ENCODE peak calls at places on chromosomes 2 and 18, in ten cellular contexts. U is A549; S is heart left ventricle; X is prostate gland; V is fibroblast of lung; O is right lobe of liver; K is GM12878; Z is CD4-positive, CD25-positive, alpha-beta regulatory T cell; N is A673; L is PC-3. P is an unnamed sample.

GRCh38 chr2:17644997-17645715 is 104.7 kb downstream of the VSNL1 start:
- DNase-seq in U (no peak), S (no peak), X (no peak), V (peak; percentile 26), O (no peak), K (no peak), Z (no peak), N (no peak), L (no peak), P (no peak)

GRCh38 chr2:86249843-86250402 is 50.7 kb downstream of the MRPL35 start:
- DNase-seq in U (no peak), S (no peak), X (no peak), V (no peak), O (no peak), K (peak; percentile 52), Z (no peak), N (no peak), L (no peak), P (no peak)

GRCh38 chr2:169755083-169755870 is 21.6 kb downstream of the KLHL23 start:
- DNase-seq in U (no peak), S (no peak), X (no peak), V (no peak), O (no peak), K (no peak), Z (no peak), N (no peak), L (no peak), P (no peak)

GRCh38 chr2:127219716-127220090 is 396 bp downstream of the CYP27C1 start:
- DNase-seq in U (peak; percentile 32), S (no peak), X (no peak), V (no peak), O (no peak), K (no peak), Z (no peak), N (peak; percentile 32), L (peak; percentile 31), P (no peak)

GRCh38 chr2:55111570-55112228 is 61.4 kb upstream of the RTN4 start:
- DNase-seq in U (peak; percentile 44), S (peak; percentile 50), X (no peak), V (peak; percentile 94), O (peak; percentile 47), K (no peak), Z (no peak), N (peak; percentile 95), L (peak; percentile 89), P (no peak)

GRCh38 chr2:209830722-209831465 is 59.3 kb downstream of the UNC80 start:
- DNase-seq in U (no peak), S (no peak), X (no peak), V (no peak), O (no peak), K (no peak), Z (no peak), N (peak; percentile 85), L (no peak), P (no peak)

GRCh38 chr2:187988348-187988747 is 303.3 kb upstream of the GULP1 start:
- DNase-seq in U (no peak), S (no peak), X (no peak), V (no peak), O (no peak), K (no peak), Z (no peak), N (no peak), L (no peak), P (no peak)

GRCh38 chr2:10829304-10829703 is 16.7 kb upstream of the PDIA6 start:
- DNase-seq in U (no peak), S (no peak), X (no peak), V (no peak), O (no peak), K (no peak), Z (no peak), N (no peak), L (no peak), P (no peak)

GRCh38 chr2:157194097-157194688 is 63.3 kb upstream of the GALNT5 start:
- DNase-seq in U (peak; percentile 20), S (no peak), X (peak; percentile 9), V (peak; percentile 84), O (no peak), K (no peak), Z (peak; percentile 54), N (peak; percentile 71), L (peak; percentile 79), P (no peak)

GRCh38 chr2:136929531-136929930 is 164.2 kb downstream of the THSD7B start:
- DNase-seq in U (no peak), S (no peak), X (no peak), V (no peak), O (no peak), K (no peak), Z (no peak), N (no peak), L (no peak), P (no peak)

GRCh38 chr2:73291093-73291460 is 2.3 kb downstream of the EGR4 start:
- DNase-seq in U (peak; percentile 41), S (peak; percentile 40), X (no peak), V (peak; percentile 54), O (peak; percentile 54), K (no peak), Z (peak; percentile 62), N (peak; percentile 84), L (peak; percentile 37), P (peak; percentile 34)

GRCh38 chr2:20225294-20226151 is 593 bp upstream of the SDC1 start:
- DNase-seq in U (peak; percentile 84), S (peak; percentile 31), X (peak; percentile 82), V (peak; percentile 58), O (peak; percentile 82), K (no peak), Z (peak; percentile 40), N (peak; percentile 55), L (peak; percentile 78), P (no peak)

GRCh38 chr18:79387214-79387613 is 8.5 kb upstream of the NFATC1 start:
- DNase-seq in U (no peak), S (no peak), X (no peak), V (no peak), O (no peak), K (no peak), Z (no peak), N (no peak), L (no peak), P (no peak)

GRCh38 chr2:197311521-197312033 is 997 bp upstream of the ANKRD44 start:
- DNase-seq in U (no peak), S (no peak), X (no peak), V (no peak), O (no peak), K (no peak), Z (no peak), N (no peak), L (peak; percentile 32), P (no peak)

GRCh38 chr2:230777681-230778080 is 65.0 kb downstream of the CAB39 start:
- DNase-seq in U (no peak), S (no peak), X (no peak), V (no peak), O (no peak), K (no peak), Z (no peak), N (no peak), L (peak; percentile 84), P (no peak)

GRCh38 chr2:230773039-230773773 is 60.6 kb downstream of the CAB39 start:
- DNase-seq in U (no peak), S (no peak), X (no peak), V (no peak), O (no peak), K (no peak), Z (peak; percentile 50), N (no peak), L (no peak), P (peak; percentile 34)

GRCh38 chr2:230775737-230776136 is 63.1 kb downstream of the CAB39 start:
- DNase-seq in U (no peak), S (no peak), X (no peak), V (no peak), O (no peak), K (no peak), Z (no peak), N (no peak), L (no peak), P (no peak)

GRCh38 chr2:230772189-230772588 is 59.5 kb downstream of the CAB39 start:
- DNase-seq in U (no peak), S (no peak), X (no peak), V (no peak), O (no peak), K (no peak), Z (no peak), N (no peak), L (no peak), P (no peak)

GRCh38 chr2:230774348-230774951 is 61.8 kb downstream of the CAB39 start:
- DNase-seq in U (no peak), S (no peak), X (no peak), V (peak; percentile 94), O (no peak), K (no peak), Z (no peak), N (no peak), L (peak; percentile 90), P (no peak)
- H3K4me3 ChIP-seq in U (no peak overlapping the region), S (no peak overlapping the region), X (no peak overlapping the region), V (no peak overlapping the region), O (no peak overlapping the region), K (no peak overlapping the region), Z (no peak overlapping the region), N (no peak overlapping the region), L (peak overlapping the region; percentile 38), P (no peak overlapping the region)

DNA sequence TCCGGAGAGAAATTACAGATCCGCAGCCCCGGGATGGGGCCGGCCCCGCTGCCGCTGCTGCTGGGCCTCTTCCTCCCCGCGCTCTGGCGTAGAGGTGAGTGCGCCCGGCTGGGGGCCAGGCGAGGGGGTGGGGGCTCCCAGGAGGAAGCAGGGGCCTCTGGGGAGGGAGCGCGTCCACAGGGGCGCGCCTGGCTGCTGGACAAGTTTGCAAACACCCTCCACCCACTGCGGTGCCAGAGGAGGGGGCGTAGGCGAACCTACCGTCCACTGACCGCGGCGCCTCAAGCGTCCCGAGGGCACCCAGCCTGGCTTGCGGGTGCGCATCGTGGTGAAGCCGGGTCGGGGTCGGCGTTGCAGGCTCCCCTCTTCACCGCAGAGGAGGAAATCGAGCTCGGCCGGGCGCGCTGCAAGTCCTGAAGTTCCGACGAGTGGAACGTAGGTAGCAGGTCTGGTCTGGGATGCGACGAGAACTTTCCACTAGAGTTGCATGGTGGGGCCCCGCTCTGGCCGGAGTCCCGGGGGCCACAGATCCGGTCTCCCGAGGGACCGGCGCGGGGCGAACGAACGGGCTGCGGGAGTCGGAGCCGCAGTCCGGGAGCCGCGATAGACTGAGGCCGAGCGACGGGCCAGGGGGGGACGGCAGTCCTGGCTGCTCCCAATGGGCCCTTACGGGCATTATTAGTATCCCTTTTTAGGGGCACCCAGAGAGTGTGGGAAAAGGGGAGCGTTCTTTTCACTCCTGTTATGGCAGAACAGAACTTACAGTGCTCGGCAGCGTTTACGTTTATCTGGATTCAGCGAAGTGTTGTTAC is 502 bp downstream of the MERTK start:
- DNase-seq in U (no peak), S (peak; percentile 35), X (peak; percentile 25), V (no peak), O (peak; percentile 53), K (no peak), Z (peak; percentile 16), N (peak; percentile 59), L (no peak), P (peak; percentile 41)
- H3K27ac ChIP-seq in U (peak overlapping the region; percentile 72), S (peak overlapping the region; percentile 88), X (peak overlapping the region; percentile 92), V (no peak overlapping the region), O (peak overlapping the region; percentile 79), K (no peak overlapping the region), Z (no peak overlapping the region), N (peak overlapping the region; percentile 73), L (no peak overlapping the region), P (no peak overlapping the region)

GRCh38 chr2:239223330-239224248 is 177.2 kb downstream of the HDAC4 start:
- DNase-seq in U (no peak), S (no peak), X (peak; percentile 73), V (peak; percentile 56), O (peak; percentile 84), K (no peak), Z (no peak), N (no peak), L (no peak), P (no peak)
- H3K4me1 ChIP-seq in U (peaks cover 47% of the 10 kb centered on the region), S (peaks cover 81% of the 10 kb centered on the region), X (peaks cover 23% of the 10 kb centered on the region), V (peaks cover 37% of the 10 kb centered on the region), O (no peaks in the 10 kb centered on the region), K (no peaks in the 10 kb centered on the region), Z (peaks cover 28% of the 10 kb centered on the region), N (peaks cover 51% of the 10 kb centered on the region), L (no peaks in the 10 kb centered on the region), P (peaks cover 8% of the 10 kb centered on the region)

GRCh38 chr2:207504513-207505171 is 25.1 kb upstream of the CREB1 start:
- DNase-seq in U (no peak), S (peak; percentile 32), X (peak; percentile 13), V (peak; percentile 83), O (no peak), K (no peak), Z (no peak), N (peak; percentile 75), L (no peak), P (no peak)
- H3K4me3 ChIP-seq in U (no peak overlapping the region), S (no peak overlapping the region), X (no peak overlapping the region), V (no peak overlapping the region), O (no peak overlapping the region), K (no peak overlapping the region), Z (no peak overlapping the region), N (peak overlapping the region; percentile 14), L (no peak overlapping the region), P (no peak overlapping the region)

P was measured in naive thymus-derived CD4-positive, alpha-beta T cell.